ENCODE peak calls at places on chromosomes 7 and 10, in five cellular contexts. K is NCI-H1436; U is iris pigment epithelial cell; B is stimulated activated CD4-positive, alpha-beta T cell treated with anti-CD3 and anti-CD28 coated beads, Interleukin-15, amount 100 ng/mL, for 1 hour; Q is stimulated activated CD8-positive, alpha-beta memory T cell treated with anti-CD3 and anti-CD28 coated beads, Interleukin-7, amount 100 ng/mL, for 4 hours. T is an unnamed sample.

GRCh38 chr7:80047856-80048459 is 86.7 kb upstream of the GNAI1 start:
- DNase-seq in K (no peak), U (peak; percentile 11), B (no peak), Q (no peak), T (peak; percentile 44)

GRCh38 chr7:113976508-113976907 is 57.7 kb upstream of the PPP1R3A start:
- DNase-seq in K (no peak), U (no peak), B (no peak), Q (no peak), T (no peak)

GRCh38 chr7:2710256-2710655 is 22.3 kb downstream of the AMZ1 start:
- DNase-seq in K (no peak), U (no peak), B (peak; percentile 31), Q (peak; percentile 46), T (no peak)

GRCh38 chr7:41955475-41956243 is 252.8 kb upstream of the INHBA start:
- DNase-seq in K (no peak), U (peak; percentile 99), B (no peak), Q (no peak), T (peak; percentile 100)

GRCh38 chr10:93916257-93917063 is 22.7 kb downstream of the SLC35G1 start:
- DNase-seq in K (peak; percentile 14), U (peak; percentile 50), B (no peak), Q (no peak), T (peak; percentile 43)

GRCh38 chr7:98881561-98882315 is 3.4 kb downstream of the TRRAP start:
- DNase-seq in K (no peak), U (no peak), B (no peak), Q (no peak), T (no peak)

GRCh38 chr10:69567920-69568319 is 5.3 kb downstream of the NEUROG3 start:
- DNase-seq in K (no peak), U (peak; percentile 67), B (no peak), Q (no peak), T (peak; percentile 45)

GRCh38 chr10:76977046-76977445 is 660.6 kb downstream of the KCNMA1 start:
- DNase-seq in K (no peak), U (no peak), B (no peak), Q (no peak), T (no peak)

GRCh38 chr10:124558901-124559321 is 97.3 kb downstream of the LHPP start:
- DNase-seq in K (no peak), U (peak; percentile 26), B (no peak), Q (no peak), T (peak; percentile 8)

GRCh38 chr10:29239569-29240472 is 49.0 kb upstream of the LYZL1 start:
- DNase-seq in K (no peak), U (peak; percentile 32), B (no peak), Q (no peak), T (no peak)

GRCh38 chr10:23693398-23693797 is 254.5 kb downstream of the OTUD1 start:
- DNase-seq in K (no peak), U (no peak), B (no peak), Q (no peak), T (no peak)

GRCh38 chr7:28106316-28106957 is 74.2 kb downstream of the JAZF1 start:
- DNase-seq in K (peak; percentile 87), U (peak; percentile 84), B (no peak), Q (no peak), T (peak; percentile 42)

GRCh38 chr10:113356794-113357687 is 195.8 kb upstream of the HABP2 start:
- DNase-seq in K (no peak), U (no peak), B (no peak), Q (no peak), T (no peak)

GRCh38 chr7:2641406-2642393 is 9.9 kb downstream of the TTYH3 start:
- DNase-seq in K (no peak), U (peak; percentile 94), B (no peak), Q (no peak), T (peak; percentile 99)

GRCh38 chr10:121237718-121238117 is 360.5 kb downstream of the FGFR2 start:
- DNase-seq in K (no peak), U (no peak), B (no peak), Q (no peak), T (no peak)

GRCh38 chr7:91565499-91566331 is 301.5 kb downstream of the FZD1 start:
- DNase-seq in K (no peak), U (no peak), B (no peak), Q (no peak), T (peak; percentile 63)

GRCh38 chr7:2856388-2857169 is 12.5 kb upstream of the GNA12 start:
- DNase-seq in K (peak; percentile 37), U (no peak), B (no peak), Q (no peak), T (no peak)

GRCh38 chr7:77954773-77955562 is 156.4 kb downstream of the PHTF2 start:
- DNase-seq in K (no peak), U (peak; percentile 63), B (no peak), Q (no peak), T (no peak)

GRCh38 chr7:119562839-119563238 is 710.1 kb upstream of the KCND2 start:
- DNase-seq in K (peak; percentile 24), U (no peak), B (no peak), Q (no peak), T (no peak)

GRCh38 chr7:139047970-139048369 is 12.1 kb upstream of the ZC3HAV1L start:
- DNase-seq in K (no peak), U (no peak), B (no peak), Q (no peak), T (no peak)

GRCh38 chr10:23362069-23362830 is 17.7 kb upstream of the C10orf67 start:
- DNase-seq in K (no peak), U (no peak), B (no peak), Q (no peak), T (no peak)

GRCh38 chr7:108459922-108460551 is 3.8 kb upstream of the NRCAM start:
- DNase-seq in K (peak; percentile 57), U (no peak), B (no peak), Q (no peak), T (peak; percentile 58)

GRCh38 chr7:70557281-70557680 is 574.7 kb upstream of the GALNT17 start:
- DNase-seq in K (no peak), U (no peak), B (no peak), Q (no peak), T (no peak)

GRCh38 chr10:98344589-98345038 is 70.4 kb downstream of the PYROXD2 start:
- DNase-seq in K (no peak), U (peak; percentile 57), B (no peak), Q (no peak), T (peak; percentile 96)

GRCh38 chr10:18659784-18660561 is 742 bp downstream of the ARL5B start:
- DNase-seq in K (no peak), U (peak; percentile 42), B (no peak), Q (no peak), T (peak; percentile 39)

GRCh38 chr7:139825666-139826290 is 3.3 kb upstream of the TBXAS1 start:
- DNase-seq in K (no peak), U (peak; percentile 67), B (no peak), Q (no peak), T (peak; percentile 69)

GRCh38 chr10:114767101-114767588 is 54.4 kb upstream of the FHIP2A start:
- DNase-seq in K (no peak), U (peak; percentile 71), B (no peak), Q (no peak), T (peak; percentile 62)

GRCh38 chr7:157000047-157000726 is 10.3 kb downstream of the MNX1 start:
- DNase-seq in K (no peak), U (no peak), B (no peak), Q (no peak), T (no peak)

GRCh38 chr10:6678211-6678803 is 98.2 kb upstream of the PRKCQ start:
- DNase-seq in K (no peak), U (peak; percentile 39), B (peak; percentile 31), Q (peak; percentile 20), T (peak; percentile 59)

GRCh38 chr10:124532106-124532641 is 70.6 kb downstream of the LHPP start:
- DNase-seq in K (no peak), U (no peak), B (no peak), Q (no peak), T (no peak)

GRCh38 chr7:152674860-152675760 is 831 bp downstream of the XRCC2 start:
- DNase-seq in K (peak; percentile 34), U (no peak), B (no peak), Q (no peak), T (peak; percentile 67)

GRCh38 chr7:602341-603141 is 82.9 kb upstream of the PDGFA start:
- DNase-seq in K (no peak), U (no peak), B (peak; percentile 49), Q (no peak), T (no peak)

GRCh38 chr7:2201128-2201527 is 31.6 kb downstream of the MAD1L1 start:
- DNase-seq in K (no peak), U (no peak), B (no peak), Q (no peak), T (no peak)

GRCh38 chr7:27128776-27129728 is 1.5 kb downstream of the HOXA4 start:
- DNase-seq in K (no peak), U (no peak), B (no peak), Q (no peak), T (peak; percentile 32)

GRCh38 chr10:44046605-44047004 is 338.3 kb downstream of the CXCL12 start:
- DNase-seq in K (no peak), U (peak; percentile 36), B (no peak), Q (no peak), T (peak; percentile 76)

GRCh38 chr7:17206354-17206905 is 92.0 kb upstream of the AHR start:
- DNase-seq in K (no peak), U (peak; percentile 11), B (no peak), Q (no peak), T (no peak)

GRCh38 chr7:66187894-66188293 is 17.2 kb upstream of the TPST1 start:
- DNase-seq in K (no peak), U (peak; percentile 47), B (no peak), Q (no peak), T (no peak)

GRCh38 chr10:118832242-118832651 is 77.5 kb upstream of the CACUL1 start:
- DNase-seq in K (no peak), U (peak; percentile 13), B (no peak), Q (no peak), T (peak; percentile 24)

T was measured in fibroblast of lung.